ENCODE peak calls at places on chromosomes 11 and 22, in eight cellular contexts. One of them, this sample, is unnamed.

GRCh38 chr11:2580444-2581050 is 119.2 kb downstream of the KCNQ1OT1 start:
- DNase-seq in activated CD8-positive, alpha-beta memory T cell treated with anti-CD3 and anti-CD28 coated beads, Interleukin-2, amount 10 ng/mL, durations not matched to agents 7 days and 5 days: peak
- DNase-seq in AG09309: no peak
- DNase-seq in nucleus accumbens: no peak
- DNase-seq in uterus: no peak
- DNase-seq in HCT116: no peak
- DNase-seq in foreskin fibroblast: no peak
- DNase-seq in thoracic aorta: no peak
- DNase-seq in this sample: peak

GRCh38 chr22:40519284-40519947 is 117.1 kb downstream of the MRTFA start:
- DNase-seq in foreskin fibroblast: no peak
- DNase-seq in activated CD8-positive, alpha-beta memory T cell treated with anti-CD3 and anti-CD28 coated beads, Interleukin-2, amount 10 ng/mL, durations not matched to agents 7 days and 5 days: no peak
- DNase-seq in AG09309: no peak
- DNase-seq in thoracic aorta: no peak
- DNase-seq in HCT116: no peak
- DNase-seq in uterus: no peak
- DNase-seq in nucleus accumbens: no peak
- DNase-seq in this sample: no peak

GRCh38 chr11:12330491-12331231 is 46.7 kb upstream of the PARVA start:
- DNase-seq in uterus: no peak
- DNase-seq in thoracic aorta: no peak
- DNase-seq in AG09309: no peak
- DNase-seq in HCT116: no peak
- DNase-seq in activated CD8-positive, alpha-beta memory T cell treated with anti-CD3 and anti-CD28 coated beads, Interleukin-2, amount 10 ng/mL, durations not matched to agents 7 days and 5 days: no peak
- DNase-seq in foreskin fibroblast: no peak
- DNase-seq in nucleus accumbens: peak
- DNase-seq in this sample: no peak

GRCh38 chr22:44127353-44127752 is 53.4 kb upstream of the PARVG start:
- DNase-seq in HCT116: no peak
- DNase-seq in thoracic aorta: no peak
- DNase-seq in uterus: no peak
- DNase-seq in foreskin fibroblast: no peak
- DNase-seq in AG09309: no peak
- DNase-seq in activated CD8-positive, alpha-beta memory T cell treated with anti-CD3 and anti-CD28 coated beads, Interleukin-2, amount 10 ng/mL, durations not matched to agents 7 days and 5 days: no peak
- DNase-seq in nucleus accumbens: no peak
- DNase-seq in this sample: peak

GRCh38 chr22:38950527-38951111 is 6.8 kb upstream of the APOBEC3A start:
- DNase-seq in nucleus accumbens: no peak
- DNase-seq in HCT116: no peak
- DNase-seq in foreskin fibroblast: no peak
- DNase-seq in thoracic aorta: no peak
- DNase-seq in uterus: no peak
- DNase-seq in AG09309: no peak
- DNase-seq in activated CD8-positive, alpha-beta memory T cell treated with anti-CD3 and anti-CD28 coated beads, Interleukin-2, amount 10 ng/mL, durations not matched to agents 7 days and 5 days: no peak
- DNase-seq in this sample: no peak

GRCh38 chr11:30091728-30092127 is 74.9 kb upstream of the KCNA4 start:
- DNase-seq in AG09309: no peak
- DNase-seq in activated CD8-positive, alpha-beta memory T cell treated with anti-CD3 and anti-CD28 coated beads, Interleukin-2, amount 10 ng/mL, durations not matched to agents 7 days and 5 days: no peak
- DNase-seq in HCT116: no peak
- DNase-seq in foreskin fibroblast: no peak
- DNase-seq in uterus: no peak
- DNase-seq in thoracic aorta: no peak
- DNase-seq in nucleus accumbens: no peak
- DNase-seq in this sample: no peak

GRCh38 chr22:45240810-45241631 is at the start of gene KIAA0930:
- DNase-seq in activated CD8-positive, alpha-beta memory T cell treated with anti-CD3 and anti-CD28 coated beads, Interleukin-2, amount 10 ng/mL, durations not matched to agents 7 days and 5 days: peak
- DNase-seq in uterus: peak
- DNase-seq in HCT116: peak
- DNase-seq in nucleus accumbens: peak
- DNase-seq in foreskin fibroblast: peak
- DNase-seq in thoracic aorta: peak
- DNase-seq in AG09309: no peak
- DNase-seq in this sample: peak

GRCh38 chr11:1354125-1354938 is 35.4 kb upstream of the BRSK2 start:
- DNase-seq in thoracic aorta: no peak
- DNase-seq in uterus: no peak
- DNase-seq in foreskin fibroblast: no peak
- DNase-seq in activated CD8-positive, alpha-beta memory T cell treated with anti-CD3 and anti-CD28 coated beads, Interleukin-2, amount 10 ng/mL, durations not matched to agents 7 days and 5 days: no peak
- DNase-seq in HCT116: no peak
- DNase-seq in nucleus accumbens: no peak
- DNase-seq in AG09309: no peak
- DNase-seq in this sample: no peak

GRCh38 chr22:33914699-33915098 is 5.6 kb downstream of the LARGE1 start:
- DNase-seq in AG09309: no peak
- DNase-seq in foreskin fibroblast: no peak
- DNase-seq in uterus: no peak
- DNase-seq in HCT116: no peak
- DNase-seq in nucleus accumbens: no peak
- DNase-seq in activated CD8-positive, alpha-beta memory T cell treated with anti-CD3 and anti-CD28 coated beads, Interleukin-2, amount 10 ng/mL, durations not matched to agents 7 days and 5 days: no peak
- DNase-seq in thoracic aorta: no peak
- DNase-seq in this sample: no peak

GRCh38 chr11:14141676-14142075 is 179.2 kb downstream of the SPON1 start:
- DNase-seq in activated CD8-positive, alpha-beta memory T cell treated with anti-CD3 and anti-CD28 coated beads, Interleukin-2, amount 10 ng/mL, durations not matched to agents 7 days and 5 days: no peak
- DNase-seq in uterus: no peak
- DNase-seq in foreskin fibroblast: no peak
- DNase-seq in nucleus accumbens: no peak
- DNase-seq in thoracic aorta: no peak
- DNase-seq in AG09309: no peak
- DNase-seq in HCT116: no peak
- DNase-seq in this sample: no peak

GRCh38 chr11:111945198-111945597 is 8.1 kb downstream of the DIXDC1 start:
- DNase-seq in thoracic aorta: no peak
- DNase-seq in HCT116: no peak
- DNase-seq in activated CD8-positive, alpha-beta memory T cell treated with anti-CD3 and anti-CD28 coated beads, Interleukin-2, amount 10 ng/mL, durations not matched to agents 7 days and 5 days: no peak
- DNase-seq in nucleus accumbens: no peak
- DNase-seq in AG09309: no peak
- DNase-seq in foreskin fibroblast: no peak
- DNase-seq in uterus: no peak
- DNase-seq in this sample: no peak

GRCh38 chr11:65412271-65413076 is 10.1 kb upstream of the NEAT1 start:
- DNase-seq in AG09309: no peak
- DNase-seq in activated CD8-positive, alpha-beta memory T cell treated with anti-CD3 and anti-CD28 coated beads, Interleukin-2, amount 10 ng/mL, durations not matched to agents 7 days and 5 days: no peak
- DNase-seq in nucleus accumbens: no peak
- DNase-seq in HCT116: no peak
- DNase-seq in thoracic aorta: no peak
- DNase-seq in uterus: no peak
- DNase-seq in foreskin fibroblast: no peak
- DNase-seq in this sample: peak

GRCh38 chr22:48218889-48219420 is 1456.5 kb downstream of the TBC1D22A start:
- DNase-seq in uterus: no peak
- DNase-seq in AG09309: no peak
- DNase-seq in activated CD8-positive, alpha-beta memory T cell treated with anti-CD3 and anti-CD28 coated beads, Interleukin-2, amount 10 ng/mL, durations not matched to agents 7 days and 5 days: no peak
- DNase-seq in HCT116: no peak
- DNase-seq in thoracic aorta: no peak
- DNase-seq in nucleus accumbens: no peak
- DNase-seq in foreskin fibroblast: no peak
- DNase-seq in this sample: no peak

GRCh38 chr11:69477111-69477510 is 4.4 kb upstream of the LINC01488 start:
- DNase-seq in nucleus accumbens: no peak
- DNase-seq in uterus: no peak
- DNase-seq in AG09309: no peak
- DNase-seq in thoracic aorta: no peak
- DNase-seq in activated CD8-positive, alpha-beta memory T cell treated with anti-CD3 and anti-CD28 coated beads, Interleukin-2, amount 10 ng/mL, durations not matched to agents 7 days and 5 days: no peak
- DNase-seq in foreskin fibroblast: no peak
- DNase-seq in HCT116: no peak
- DNase-seq in this sample: no peak

GRCh38 chr22:43343262-43343988 is at the start of gene SCUBE1:
- DNase-seq in uterus: no peak
- DNase-seq in foreskin fibroblast: peak
- DNase-seq in thoracic aorta: no peak
- DNase-seq in HCT116: no peak
- DNase-seq in AG09309: no peak
- DNase-seq in activated CD8-positive, alpha-beta memory T cell treated with anti-CD3 and anti-CD28 coated beads, Interleukin-2, amount 10 ng/mL, durations not matched to agents 7 days and 5 days: peak
- DNase-seq in nucleus accumbens: no peak
- DNase-seq in this sample: peak

GRCh38 chr11:120500414-120500936 is 11.1 kb upstream of the GRIK4 start:
- DNase-seq in uterus: no peak
- DNase-seq in AG09309: peak
- DNase-seq in thoracic aorta: no peak
- DNase-seq in activated CD8-positive, alpha-beta memory T cell treated with anti-CD3 and anti-CD28 coated beads, Interleukin-2, amount 10 ng/mL, durations not matched to agents 7 days and 5 days: no peak
- DNase-seq in HCT116: no peak
- DNase-seq in nucleus accumbens: no peak
- DNase-seq in foreskin fibroblast: no peak
- DNase-seq in this sample: peak

GRCh38 chr11:70306586-70307033 is 36.1 kb downstream of the PPFIA1 start:
- DNase-seq in HCT116: no peak
- DNase-seq in foreskin fibroblast: no peak
- DNase-seq in uterus: no peak
- DNase-seq in nucleus accumbens: no peak
- DNase-seq in thoracic aorta: no peak
- DNase-seq in activated CD8-positive, alpha-beta memory T cell treated with anti-CD3 and anti-CD28 coated beads, Interleukin-2, amount 10 ng/mL, durations not matched to agents 7 days and 5 days: no peak
- DNase-seq in AG09309: no peak
- DNase-seq in this sample: no peak

This sample was measured in left cardiac atrium.